ENCODE peak calls at places on chromosomes 4 and X, in five cellular contexts. N is adipocyte, J is neural progenitor cell, Y is SK-N-SH, S is MM.1S. T is an unnamed sample.

GRCh38 chr4:101291198-101291597 is 56.1 kb downstream of the PPP3CA start:
- DNase-seq in Y (no peak), J (no peak), N (no peak), S (no peak), T (no peak)

GRCh38 chr4:30867427-30867826 is 147.3 kb downstream of the PCDH7 start:
- DNase-seq in Y (no peak), S (no peak), J (no peak), N (no peak), T (no peak)

GRCh38 chr4:68466751-68467150 is 19.5 kb downstream of the TMPRSS11E start:
- DNase-seq in N (no peak), S (no peak), J (no peak), Y (no peak), T (no peak)

GRCh38 chrX:13463608-13464007 is 105.8 kb upstream of the EGFL6 start:
- DNase-seq in J (no peak), N (peak; percentile 76), Y (no peak), S (no peak), T (no peak)

GRCh38 chr4:85565761-85566480 is 91.0 kb downstream of the ARHGAP24 start:
- DNase-seq in N (peak; percentile 80), J (no peak), Y (no peak), S (no peak), T (no peak)

GRCh38 chrX:40009462-40009851 is 88.3 kb downstream of the BCOR start:
- DNase-seq in J (peak; percentile 75), N (no peak), Y (no peak), S (no peak), T (peak; percentile 83)

GRCh38 chr4:152101546-152102183 is 340.9 kb upstream of the GATB start:
- DNase-seq in S (no peak), N (peak; percentile 16), J (no peak), Y (no peak), T (no peak)

GRCh38 chr4:54063737-54064316 is 578 bp downstream of the CHIC2 start:
- DNase-seq in N (peak; percentile 49), J (peak; percentile 39), Y (peak; percentile 47), S (peak; percentile 31), T (peak; percentile 72)

GRCh38 chrX:132270699-132271098 is 51.5 kb upstream of the RAP2C start:
- DNase-seq in Y (no peak), N (peak; percentile 89), J (no peak), S (no peak), T (no peak)

GRCh38 chrX:22060451-22060940 is 28.4 kb downstream of the PHEX start:
- DNase-seq in J (no peak), Y (no peak), N (peak; percentile 58), S (no peak), T (no peak)

GRCh38 chr4:41927761-41928499 is 7.3 kb upstream of the TMEM33 start:
- DNase-seq in N (no peak), J (no peak), S (no peak), Y (no peak), T (no peak)

GRCh38 chr4:99529218-99529617 is 18.4 kb downstream of the C4orf17 start:
- DNase-seq in N (peak; percentile 51), Y (no peak), J (no peak), S (no peak), T (no peak)

GRCh38 chrX:102917801-102918200 is 19.3 kb upstream of the RAB40AL start:
- DNase-seq in J (peak; percentile 10), N (no peak), Y (no peak), S (no peak), T (no peak)

GRCh38 chrX:111098874-111099273 is 2.9 kb downstream of the PAK3 start:
- DNase-seq in N (peak; percentile 19), Y (peak; percentile 68), S (peak; percentile 72), J (peak; percentile 89), T (peak; percentile 95)

GRCh38 chr4:111228396-111228795 is 605.5 kb upstream of the PITX2 start:
- DNase-seq in N (no peak), Y (no peak), J (no peak), S (no peak), T (no peak)

GRCh38 chr4:174210952-174211490 is 72.4 kb downstream of the FBXO8 start:
- DNase-seq in J (no peak), S (no peak), Y (no peak), N (no peak), T (no peak)

GRCh38 chrX:30875957-30876356 is 13.1 kb downstream of the TAB3 start:
- DNase-seq in J (no peak), Y (no peak), S (no peak), N (peak; percentile 66), T (no peak)

GRCh38 chrX:6226646-6227444 is 1.8 kb downstream of the NLGN4X start:
- DNase-seq in J (peak; percentile 48), S (no peak), N (no peak), Y (peak; percentile 68), T (peak; percentile 70)

GRCh38 chr4:5752803-5753184 is 41.8 kb downstream of the EVC start:
- DNase-seq in S (no peak), J (no peak), N (no peak), Y (no peak), T (peak; percentile 73)

GRCh38 chr4:159142254-159142653 is 39.4 kb downstream of the RAPGEF2 start:
- DNase-seq in Y (no peak), S (no peak), J (no peak), N (peak; percentile 25), T (no peak)

GRCh38 chr4:42655921-42656735 is 777 bp downstream of the ATP8A1 start:
- DNase-seq in N (peak; percentile 31), S (peak; percentile 86), Y (peak; percentile 69), J (peak; percentile 56), T (peak; percentile 77)

GRCh38 chr4:187370918-187371317 is 624.7 kb upstream of the ZFP42 start:
- DNase-seq in Y (no peak), N (no peak), J (no peak), S (peak; percentile 54), T (no peak)

GRCh38 chrX:66638591-66639500 is at the start of gene EDA2R:
- DNase-seq in J (peak; percentile 83), Y (peak; percentile 66), N (peak; percentile 74), S (peak; percentile 71), T (peak; percentile 83)

GRCh38 chr4:68963389-68963788 is 11.8 kb upstream of the UGT2A3 start:
- DNase-seq in S (no peak), Y (no peak), N (no peak), J (no peak), T (no peak)

GRCh38 chr4:95021099-95021498 is 263.3 kb downstream of the BMPR1B start:
- DNase-seq in Y (no peak), S (no peak), J (no peak), N (no peak), T (no peak)

GRCh38 chrX:10477525-10477924 is 142.9 kb downstream of the MID1 start:
- DNase-seq in J (no peak), S (no peak), N (no peak), Y (no peak), T (no peak)

GRCh38 chrX:47558436-47558835 is 2.6 kb upstream of the ARAF start:
- DNase-seq in Y (no peak), S (no peak), N (no peak), J (no peak), T (no peak)

GRCh38 chrX:107711521-107712041 is 64.0 kb downstream of the TSC22D3 start:
- DNase-seq in Y (no peak), J (no peak), N (no peak), S (no peak), T (peak; percentile 47)

GRCh38 chr4:76830612-76831474 is 67.1 kb downstream of the SOWAHB start:
- DNase-seq in Y (no peak), J (peak; percentile 50), N (peak; percentile 68), S (no peak), T (peak; percentile 71)

GRCh38 chr4:100799767-100800539 is 282.1 kb upstream of the EMCN start:
- DNase-seq in J (no peak), Y (no peak), N (no peak), S (peak; percentile 47), T (no peak)

GRCh38 chr4:185235480-185236154 is 26.2 kb downstream of the SNX25 start:
- DNase-seq in N (no peak), J (no peak), S (no peak), Y (peak; percentile 71), T (peak; percentile 65)

GRCh38 chr4:168059251-168059650 is 33.1 kb upstream of the ANXA10 start:
- DNase-seq in J (no peak), N (peak; percentile 51), S (no peak), Y (no peak), T (no peak)

GRCh38 chr4:115938764-115939443 is 825.5 kb upstream of the NDST4 start:
- DNase-seq in J (no peak), Y (peak; percentile 4), S (no peak), N (no peak), T (no peak)

GRCh38 chr4:26568446-26568994 is 15.4 kb upstream of the TBC1D19 start:
- DNase-seq in N (peak; percentile 93), J (no peak), Y (no peak), S (no peak), T (no peak)

GRCh38 chrX:100413231-100413630 is 3.2 kb upstream of the PCDH19 start:
- DNase-seq in S (peak; percentile 68), Y (peak; percentile 63), N (peak; percentile 73), J (peak; percentile 79), T (peak; percentile 71)

DNA sequence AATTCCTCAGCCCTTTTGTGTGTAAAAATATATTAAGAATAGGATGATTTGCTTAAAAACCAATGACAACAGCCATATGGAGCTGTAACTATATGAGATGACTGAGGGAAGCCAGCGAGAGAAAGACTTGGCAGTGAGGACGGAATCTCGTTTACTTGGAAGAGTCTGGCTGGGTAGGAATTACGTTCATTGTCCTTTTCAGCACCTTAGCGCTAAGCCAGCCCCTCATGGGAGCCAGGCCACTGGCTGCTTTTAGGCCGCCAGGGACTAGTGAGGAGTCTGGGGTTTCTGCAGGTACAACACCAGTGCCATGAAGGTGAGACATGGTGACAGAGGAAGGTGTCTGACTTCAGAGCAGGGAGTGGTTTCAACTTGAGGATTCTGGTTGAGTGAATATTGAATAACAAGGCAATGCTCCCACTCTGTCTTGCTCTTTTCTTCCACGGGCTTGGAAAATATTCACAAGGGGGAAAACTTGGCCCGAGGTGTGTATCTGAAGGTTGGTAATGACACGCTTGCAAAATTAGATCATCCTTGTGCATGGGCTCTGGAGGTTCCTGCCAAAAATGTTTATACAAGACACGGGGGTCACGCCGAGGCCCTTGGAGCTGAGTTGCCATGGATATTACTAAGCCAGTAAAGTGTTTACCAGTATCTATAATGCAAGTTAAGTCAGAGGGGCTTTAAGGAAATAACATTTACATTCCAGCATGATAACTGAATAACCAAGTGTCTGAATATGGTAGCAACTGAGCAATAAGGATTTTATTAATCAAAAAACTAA is 17.5 kb downstream of the KLF3 start:
- DNase-seq in S (no peak), Y (no peak), N (no peak), J (no peak), T (peak; percentile 34)
- H3K9ac ChIP-seq in S (no peak overlapping the region), Y (no peak overlapping the region), N (no peak overlapping the region), J (no peak overlapping the region), T (no peak overlapping the region)

DNA sequence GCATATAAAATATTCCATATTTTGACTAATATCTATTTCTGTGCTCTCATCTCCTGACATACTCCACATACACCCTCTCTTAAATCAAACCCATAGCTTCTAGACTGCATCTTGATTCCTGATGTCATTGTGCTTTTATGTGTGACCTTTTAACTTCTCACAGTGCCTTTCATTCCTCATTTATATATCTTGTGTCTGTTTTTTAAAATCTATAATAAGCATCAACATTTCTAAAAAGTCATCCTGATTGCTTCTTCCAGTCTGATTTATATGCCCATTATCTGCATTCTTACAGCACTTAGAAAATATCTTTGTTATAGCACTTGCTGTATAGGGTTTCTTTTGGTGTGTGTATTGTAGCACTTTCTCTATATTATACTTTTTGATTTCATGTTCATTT is 190.1 kb upstream of the ITM2A start:
- DNase-seq in J (no peak), S (no peak), N (no peak), Y (no peak), T (no peak)
- H3K27me3 ChIP-seq in J (no peaks in the 10 kb centered on the region), S (no peaks in the 10 kb centered on the region), N (peaks cover 10% of the 10 kb centered on the region), Y (no peaks in the 10 kb centered on the region), T (no peaks in the 10 kb centered on the region)

GRCh38 chrX:154728791-154729190 is 22.1 kb downstream of the GAB3 start:
- DNase-seq in S (no peak), J (no peak), Y (no peak), N (no peak), T (no peak)
- H3K4me1 ChIP-seq in S (no peaks in the 10 kb centered on the region), J (no peaks in the 10 kb centered on the region), Y (peaks cover 11% of the 10 kb centered on the region), N (peaks cover 67% of the 10 kb centered on the region), T (no peaks in the 10 kb centered on the region)

GRCh38 chr4:17709760-17710068 is 71.7 kb downstream of the FAM184B start:
- DNase-seq in Y (no peak), N (no peak), S (no peak), J (peak; percentile 21), T (no peak)
- H3K9ac ChIP-seq in Y (no peak overlapping the region), N (no peak overlapping the region), S (no peak overlapping the region), J (no peak overlapping the region), T (no peak overlapping the region)